ENCODE peak calls at places on chromosomes 16 and 17, in four cellular contexts. One of them, this sample, is unnamed.

GRCh38 chr16:20620770-20621169 is 44.6 kb upstream of the ACSM2B start:
- DNase-seq in left ventricle myocardium inferior: no peak
- DNase-seq in fibroblast of lung: no peak
- DNase-seq in left lung: no peak
- DNase-seq in this sample: no peak

GRCh38 chr16:84176192-84177053 is 10.4 kb downstream of the TAF1C start:
- DNase-seq in left ventricle myocardium inferior: no peak
- DNase-seq in fibroblast of lung: no peak
- DNase-seq in left lung: no peak
- DNase-seq in this sample: no peak

GRCh38 chr17:73821665-73822064 is 177.4 kb upstream of the SDK2 start:
- DNase-seq in left ventricle myocardium inferior: no peak
- DNase-seq in fibroblast of lung: no peak
- DNase-seq in left lung: no peak
- DNase-seq in this sample: no peak

GRCh38 chr16:10093564-10093963 is 88.7 kb downstream of the GRIN2A start:
- DNase-seq in left ventricle myocardium inferior: no peak
- DNase-seq in fibroblast of lung: no peak
- DNase-seq in left lung: no peak
- DNase-seq in this sample: no peak

GRCh38 chr16:65327346-65327745 is 205.5 kb upstream of the CDH11 start:
- DNase-seq in left ventricle myocardium inferior: no peak
- DNase-seq in fibroblast of lung: no peak
- DNase-seq in left lung: no peak
- DNase-seq in this sample: no peak

GRCh38 chr16:84513111-84514065 is 8.9 kb upstream of the MEAK7 start:
- DNase-seq in left ventricle myocardium inferior: no peak
- DNase-seq in fibroblast of lung: peak
- DNase-seq in left lung: no peak
- DNase-seq in this sample: peak

GRCh38 chr16:29656688-29657523 is 6.1 kb upstream of the SPN start:
- DNase-seq in left ventricle myocardium inferior: no peak
- DNase-seq in fibroblast of lung: no peak
- DNase-seq in left lung: no peak
- DNase-seq in this sample: no peak

GRCh38 chr17:82324566-82325285 is 7.3 kb upstream of the CD7 start:
- DNase-seq in left ventricle myocardium inferior: no peak
- DNase-seq in fibroblast of lung: no peak
- DNase-seq in left lung: no peak
- DNase-seq in this sample: no peak

GRCh38 chr16:85049864-85050263 is 22.3 kb downstream of the KIAA0513 start:
- DNase-seq in left ventricle myocardium inferior: no peak
- DNase-seq in fibroblast of lung: no peak
- DNase-seq in left lung: no peak
- DNase-seq in this sample: no peak

GRCh38 chr17:81033535-81034167 is 1.3 kb upstream of the BAIAP2 start:
- DNase-seq in left ventricle myocardium inferior: no peak
- DNase-seq in fibroblast of lung: no peak
- DNase-seq in left lung: peak
- DNase-seq in this sample: no peak

GRCh38 chr17:57995076-57995956 is 7.3 kb upstream of the VEZF1 start:
- DNase-seq in left ventricle myocardium inferior: peak
- DNase-seq in fibroblast of lung: peak
- DNase-seq in left lung: no peak
- DNase-seq in this sample: peak

GRCh38 chr16:1428511-1428910 is 2.4 kb upstream of the PERCC1 start:
- DNase-seq in left ventricle myocardium inferior: no peak
- DNase-seq in fibroblast of lung: no peak
- DNase-seq in left lung: no peak
- DNase-seq in this sample: peak

DNA sequence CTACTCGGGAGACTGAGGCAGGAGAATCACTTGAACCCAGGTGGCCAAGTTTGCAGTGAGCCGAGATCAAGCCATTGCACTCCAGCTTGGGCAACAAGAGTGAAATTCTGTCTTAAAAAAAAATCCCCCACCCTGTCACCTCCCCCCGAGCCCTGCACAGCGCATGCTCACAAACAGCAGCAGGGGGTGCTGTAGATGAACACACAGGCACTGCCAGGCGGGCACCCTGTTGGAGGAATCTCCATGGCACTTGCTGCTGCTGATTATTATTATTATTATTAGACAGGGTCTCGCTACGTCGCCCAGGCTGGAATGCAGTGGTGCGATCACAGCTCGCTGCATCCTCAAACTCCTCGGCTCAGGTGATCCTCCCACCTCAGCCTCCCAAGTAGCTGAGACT is 24.6 kb downstream of the FZD2 start:
- DNase-seq in left ventricle myocardium inferior: no peak
- DNase-seq in fibroblast of lung: no peak
- DNase-seq in left lung: no peak
- DNase-seq in this sample: no peak
- TF ChIP-seq CTCF in left ventricle myocardium inferior: no peak
- TF ChIP-seq CTCF in fibroblast of lung: peak
- TF ChIP-seq CTCF in left lung: peak
- TF ChIP-seq CTCF in this sample: peak

GRCh38 chr16:23436992-23437391 is 16.0 kb downstream of the COG7 start:
- DNase-seq in left ventricle myocardium inferior: no peak
- DNase-seq in fibroblast of lung: no peak
- DNase-seq in left lung: no peak
- DNase-seq in this sample: no peak
- H3K4me3 ChIP-seq in left ventricle myocardium inferior: no peak
- H3K4me3 ChIP-seq in fibroblast of lung: no peak
- H3K4me3 ChIP-seq in left lung: no peak
- H3K4me3 ChIP-seq in this sample: no peak

GRCh38 chr17:50603340-50603739 is 31.3 kb upstream of the ABCC3 start:
- DNase-seq in left ventricle myocardium inferior: no peak
- DNase-seq in fibroblast of lung: no peak
- DNase-seq in left lung: no peak
- DNase-seq in this sample: no peak
- TF ChIP-seq CTCF in left ventricle myocardium inferior: no peak
- TF ChIP-seq CTCF in fibroblast of lung: no peak
- TF ChIP-seq CTCF in left lung: no peak
- TF ChIP-seq CTCF in this sample: peak

GRCh38 chr16:55056585-55057520 is 126.2 kb downstream of the IRX5 start:
- DNase-seq in left ventricle myocardium inferior: no peak
- DNase-seq in fibroblast of lung: no peak
- DNase-seq in left lung: no peak
- DNase-seq in this sample: no peak
- H3K4me3 ChIP-seq in left ventricle myocardium inferior: peak
- H3K4me3 ChIP-seq in fibroblast of lung: no peak
- H3K4me3 ChIP-seq in left lung: no peak
- H3K4me3 ChIP-seq in this sample: no peak

GRCh38 chr17:65055280-65055707 is 1.2 kb downstream of the GNA13 start:
- DNase-seq in left ventricle myocardium inferior: no peak
- DNase-seq in fibroblast of lung: no peak
- DNase-seq in left lung: no peak
- DNase-seq in this sample: no peak

GRCh38 chr17:65054602-65055001 is 1.9 kb downstream of the GNA13 start:
- DNase-seq in left ventricle myocardium inferior: no peak
- DNase-seq in fibroblast of lung: no peak
- DNase-seq in left lung: no peak
- DNase-seq in this sample: no peak

GRCh38 chr17:65051922-65052321 is 4.6 kb downstream of the GNA13 start:
- DNase-seq in left ventricle myocardium inferior: no peak
- DNase-seq in fibroblast of lung: no peak
- DNase-seq in left lung: no peak
- DNase-seq in this sample: no peak

GRCh38 chr17:65052585-65052984 is 4.0 kb downstream of the GNA13 start:
- DNase-seq in left ventricle myocardium inferior: no peak
- DNase-seq in fibroblast of lung: no peak
- DNase-seq in left lung: no peak
- DNase-seq in this sample: no peak

GRCh38 chr17:65053354-65053881 is 3.1 kb downstream of the GNA13 start:
- DNase-seq in left ventricle myocardium inferior: no peak
- DNase-seq in fibroblast of lung: no peak
- DNase-seq in left lung: no peak
- DNase-seq in this sample: no peak
- TF ChIP-seq CTCF in left ventricle myocardium inferior: no peak
- TF ChIP-seq CTCF in fibroblast of lung: no peak
- TF ChIP-seq CTCF in left lung: no peak
- TF ChIP-seq CTCF in this sample: no peak

GRCh38 chr17:14736631-14737030 is 435.8 kb downstream of the HS3ST3B1 start:
- DNase-seq in left ventricle myocardium inferior: no peak
- DNase-seq in fibroblast of lung: no peak
- DNase-seq in left lung: no peak
- DNase-seq in this sample: no peak

GRCh38 chr17:14741516-14741915 is 440.6 kb downstream of the HS3ST3B1 start:
- DNase-seq in left ventricle myocardium inferior: no peak
- DNase-seq in fibroblast of lung: no peak
- DNase-seq in left lung: no peak
- DNase-seq in this sample: peak

GRCh38 chr17:14739656-14740431 is 439.0 kb downstream of the HS3ST3B1 start:
- DNase-seq in left ventricle myocardium inferior: no peak
- DNase-seq in fibroblast of lung: no peak
- DNase-seq in left lung: no peak
- DNase-seq in this sample: no peak

GRCh38 chr17:14737984-14738651 is 437.2 kb downstream of the HS3ST3B1 start:
- DNase-seq in left ventricle myocardium inferior: peak
- DNase-seq in fibroblast of lung: peak
- DNase-seq in left lung: peak
- DNase-seq in this sample: peak

DNA sequence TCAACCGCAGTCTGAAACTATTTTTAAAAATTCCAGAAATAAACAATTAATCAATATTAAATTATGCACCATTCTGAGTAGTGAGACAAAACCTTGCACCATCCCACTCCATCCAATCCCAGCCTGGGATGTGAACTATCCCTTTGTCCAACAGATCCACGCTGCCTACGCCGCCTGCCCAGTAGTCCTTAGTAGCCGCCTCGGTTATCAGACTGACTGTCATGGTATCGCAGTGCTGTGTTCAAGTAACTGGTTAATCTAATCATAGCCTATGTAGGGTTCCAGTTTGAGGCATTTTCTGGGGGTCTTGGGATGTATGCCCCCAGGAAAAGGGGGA is 437.7 kb downstream of the HS3ST3B1 start:
- DNase-seq in left ventricle myocardium inferior: no peak
- DNase-seq in fibroblast of lung: no peak
- DNase-seq in left lung: no peak
- DNase-seq in this sample: no peak
- H3K4me3 ChIP-seq in left ventricle myocardium inferior: no peak
- H3K4me3 ChIP-seq in fibroblast of lung: no peak
- H3K4me3 ChIP-seq in left lung: no peak
- H3K4me3 ChIP-seq in this sample: no peak

DNA sequence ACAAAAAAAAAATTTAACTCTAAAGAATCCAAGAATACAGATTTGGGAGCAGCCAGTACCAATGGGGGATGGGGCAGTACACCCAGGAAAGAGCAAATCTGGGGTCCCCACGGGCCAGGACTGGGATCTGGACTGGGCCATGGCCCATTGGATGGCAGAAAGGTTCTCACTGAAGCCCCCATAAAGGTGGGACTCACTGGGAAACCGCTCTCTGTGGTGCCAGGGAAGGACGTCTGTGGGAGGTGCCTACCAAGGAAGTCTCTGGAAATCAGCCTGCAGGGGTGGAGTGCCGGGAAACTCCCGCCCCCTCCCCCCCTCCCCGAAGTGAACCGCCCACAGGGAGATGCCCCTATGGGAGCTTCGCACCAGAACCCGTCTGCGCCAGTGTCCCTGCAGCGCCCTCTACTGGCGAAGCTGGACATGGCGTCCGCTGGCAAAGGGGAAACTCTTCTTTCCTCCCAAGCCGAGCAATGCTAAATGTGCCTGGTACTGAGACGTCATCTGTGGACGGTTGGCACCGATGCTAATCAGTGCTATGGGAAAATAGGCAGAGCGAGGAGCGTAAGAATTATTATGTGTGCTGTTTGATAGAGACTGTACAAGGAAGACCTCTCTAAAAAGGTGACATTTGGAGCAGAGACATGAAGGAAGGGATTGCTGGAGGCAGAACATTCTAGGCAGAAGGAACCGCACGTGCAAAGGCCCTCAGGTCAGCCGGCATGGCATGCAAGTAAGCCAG is 671.1 kb downstream of the WWOX start:
- DNase-seq in left ventricle myocardium inferior: peak
- DNase-seq in fibroblast of lung: peak
- DNase-seq in left lung: peak
- DNase-seq in this sample: peak
- TF ChIP-seq CTCF in left ventricle myocardium inferior: peak
- TF ChIP-seq CTCF in fibroblast of lung: peak
- TF ChIP-seq CTCF in left lung: peak
- TF ChIP-seq CTCF in this sample: peak

This sample was measured in choroid plexus epithelial cell.